ENCODE peak calls at places on chromosomes 7 and 10, in eight cellular contexts. M is natural killer cell, N is thoracic aorta, J is foreskin keratinocyte, I is bronchial epithelial cell, V is mammary epithelial cell, D is prostate gland, U is MCF 10A. Z is an unnamed sample.

GRCh38 chr7:831596-832291 is 532 bp upstream of the SUN1 start:
- DNase-seq in U (peak; percentile 93), D (no peak), N (no peak), J (peak; percentile 96), I (peak; percentile 96), V (peak; percentile 93), M (no peak), Z (no peak)

GRCh38 chr10:73522263-73522662 is 26.4 kb upstream of the PPP3CB start:
- DNase-seq in M (no peak), N (no peak), J (no peak), U (no peak), V (no peak), D (no peak), I (no peak), Z (no peak)

GRCh38 chr10:74165530-74165901 is 14.5 kb downstream of the ADK start:
- DNase-seq in N (no peak), U (no peak), I (peak; percentile 52), M (no peak), D (no peak), J (peak; percentile 37), V (no peak), Z (no peak)

GRCh38 chr10:16644146-16644545 is 122.5 kb upstream of the C1QL3 start:
- DNase-seq in N (no peak), V (peak; percentile 81), I (peak; percentile 97), D (no peak), M (no peak), J (peak; percentile 93), U (peak; percentile 63), Z (no peak)

GRCh38 chr7:101924171-101924570 is 106.7 kb downstream of the CUX1 start:
- DNase-seq in D (no peak), U (peak; percentile 13), I (no peak), J (no peak), V (no peak), M (no peak), N (peak; percentile 68), Z (no peak)

GRCh38 chr10:63614371-63614891 is 93.2 kb downstream of the REEP3 start:
- DNase-seq in V (peak; percentile 66), N (no peak), M (no peak), D (no peak), U (no peak), J (peak; percentile 53), I (no peak), Z (no peak)

GRCh38 chr10:62545667-62546066 is 171.5 kb downstream of the ZNF365 start:
- DNase-seq in I (no peak), M (no peak), U (peak; percentile 57), J (no peak), V (peak; percentile 11), N (no peak), D (no peak), Z (peak; percentile 70)

GRCh38 chr7:154709840-154710520 is 292.9 kb downstream of the PAXIP1 start:
- DNase-seq in N (no peak), V (no peak), J (no peak), U (no peak), I (no peak), D (no peak), M (no peak), Z (no peak)

GRCh38 chr10:5743736-5744135 is 59.1 kb downstream of the TASOR2 start:
- DNase-seq in N (no peak), I (peak; percentile 7), M (no peak), D (no peak), V (no peak), U (no peak), J (no peak), Z (no peak)

GRCh38 chr10:11165591-11166543 is 148.2 kb downstream of the CELF2 start:
- DNase-seq in I (no peak), D (peak; percentile 28), N (no peak), M (peak; percentile 53), V (no peak), J (peak; percentile 39), U (no peak), Z (peak; percentile 73)

GRCh38 chr7:2116903-2117680 is 115.7 kb downstream of the MAD1L1 start:
- DNase-seq in N (no peak), I (no peak), M (no peak), V (peak; percentile 16), J (no peak), D (peak; percentile 53), U (peak; percentile 49), Z (peak; percentile 63)

GRCh38 chr10:31146496-31147219 is 115.0 kb upstream of the ZNF438 start:
- DNase-seq in I (peak; percentile 82), M (no peak), N (no peak), U (peak; percentile 70), D (no peak), V (peak; percentile 72), J (peak; percentile 67), Z (no peak)

GRCh38 chr10:21174670-21175495 is 277.8 kb upstream of the NEBL start:
- DNase-seq in J (peak; percentile 48), N (no peak), I (peak; percentile 51), U (peak; percentile 49), M (no peak), D (peak; percentile 29), V (no peak), Z (no peak)

GRCh38 chr7:48300301-48300700 is 129.0 kb downstream of the ABCA13 start:
- DNase-seq in N (no peak), D (no peak), M (no peak), I (no peak), U (no peak), V (no peak), J (no peak), Z (no peak)

DNA sequence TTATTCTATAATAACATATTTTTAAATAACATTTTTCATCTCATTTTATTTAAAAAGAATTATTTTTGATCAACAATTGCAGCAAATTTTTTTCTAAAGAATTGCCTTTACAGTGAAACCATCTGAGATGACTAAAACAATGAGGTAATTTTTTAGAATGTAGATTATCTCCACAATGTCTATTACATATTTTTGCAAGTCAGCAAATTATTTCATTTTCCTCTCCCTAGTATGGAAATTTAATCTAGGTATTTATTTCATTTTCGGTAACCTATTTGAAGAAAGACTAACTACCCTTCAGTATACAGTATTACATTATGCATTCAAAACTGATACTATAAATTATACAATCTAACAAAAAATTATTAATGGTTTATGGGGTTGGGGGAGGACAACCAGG is 213.2 kb upstream of the SP4 start:
- DNase-seq in J (no peak), D (no peak), M (no peak), I (no peak), N (no peak), U (no peak), V (no peak), Z (no peak)
- TF ChIP-seq CTCF in J (no peak), D (no peak), M (no peak), I (no peak), N (no peak), U (no peak), V (no peak), Z (no peak)

DNA sequence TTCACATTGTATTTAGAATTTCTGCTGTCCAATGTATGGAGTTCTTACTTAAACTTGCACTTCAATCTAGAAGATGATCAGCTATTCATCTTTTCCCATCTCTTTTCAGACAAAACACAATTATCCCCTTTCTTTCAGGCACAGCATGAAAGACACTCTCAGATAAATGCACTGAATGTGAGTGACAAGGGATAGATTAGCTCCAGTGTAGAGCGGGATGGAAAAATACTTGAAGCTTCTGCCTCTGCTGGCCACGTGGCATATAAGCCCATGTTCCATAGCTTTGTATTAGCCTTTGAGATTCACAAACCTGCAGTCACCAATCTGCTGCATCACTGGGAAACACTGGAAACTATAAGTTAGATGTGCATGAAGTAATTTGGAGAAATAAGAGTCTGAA is 162.2 kb upstream of the FAM3C start:
- DNase-seq in N (no peak), V (no peak), D (no peak), J (no peak), U (no peak), I (no peak), M (no peak), Z (no peak)
- TF ChIP-seq CTCF in N (no peak), V (no peak), D (no peak), J (no peak), U (no peak), I (no peak), M (no peak), Z (no peak)

DNA sequence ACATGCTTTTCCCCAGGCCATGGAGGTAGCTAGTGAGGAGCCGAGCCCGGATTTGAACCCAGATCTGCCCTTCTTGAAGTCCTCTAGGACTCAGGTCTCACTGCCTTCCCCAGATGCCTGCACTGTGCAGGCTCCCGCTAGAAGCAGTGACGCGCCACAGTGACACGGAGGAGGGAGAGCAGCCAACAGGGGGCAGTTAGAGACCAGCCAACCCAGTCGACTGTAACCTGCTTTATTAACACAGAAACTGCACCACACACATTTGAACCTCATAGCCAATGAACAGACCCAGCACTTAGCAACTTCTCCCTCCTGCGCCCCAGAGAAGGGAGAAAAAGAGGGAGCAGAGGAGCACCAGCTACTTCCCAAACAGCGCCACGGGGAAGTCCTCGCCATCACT is 27.4 kb downstream of the PILRA start:
- DNase-seq in U (no peak), I (no peak), J (no peak), V (no peak), M (no peak), D (no peak), N (no peak), Z (no peak)
- TF ChIP-seq CTCF in U (no peak), I (no peak), J (peak; percentile 33), V (no peak), M (no peak), D (no peak), N (no peak), Z (no peak)

DNA sequence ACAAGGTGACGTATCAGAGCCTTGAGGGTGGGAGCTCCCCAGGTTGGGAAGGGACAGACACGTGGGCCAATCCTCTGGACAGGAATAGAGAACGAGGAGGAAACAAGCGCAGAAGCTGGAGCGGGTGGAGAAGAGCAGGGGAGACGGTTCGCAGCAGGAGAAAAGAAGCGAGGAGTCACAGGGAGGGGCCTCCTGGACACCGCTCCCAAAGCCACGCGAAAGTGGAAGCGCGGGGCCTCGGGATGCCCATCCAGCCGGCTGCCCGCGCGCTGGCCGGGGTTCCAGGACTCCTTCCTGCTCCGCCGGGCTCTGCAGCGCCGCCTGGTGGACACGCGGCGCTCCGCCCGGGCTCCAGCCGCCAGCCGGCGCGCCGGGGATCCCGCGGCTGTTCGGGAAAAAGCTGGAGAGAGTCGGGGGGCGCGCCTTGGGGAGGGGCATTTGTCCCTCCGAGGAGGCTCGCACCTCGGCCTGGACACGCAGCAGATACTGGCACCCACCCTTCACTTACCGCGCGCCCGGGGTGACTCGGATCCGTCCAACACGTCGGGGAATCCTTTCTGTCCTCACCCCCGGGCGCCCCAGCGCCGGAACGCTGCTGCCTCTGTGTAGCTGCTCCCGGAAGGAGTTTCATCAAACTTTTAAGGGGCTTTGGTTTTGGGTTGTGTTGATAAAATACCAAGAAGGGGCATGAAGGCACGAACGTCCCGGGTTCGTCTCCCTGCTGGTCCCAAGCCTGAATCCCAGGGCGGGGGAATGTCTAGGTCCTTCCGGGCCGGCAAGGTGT is 6.2 kb downstream of the ZNF503 start:
- DNase-seq in U (no peak), D (peak; percentile 32), M (no peak), J (no peak), I (no peak), V (peak; percentile 26), N (no peak), Z (no peak)
- TF ChIP-seq CTCF in U (peak; percentile 78), D (peak; percentile 94), M (peak; percentile 49), J (peak; percentile 80), I (peak; percentile 77), V (peak; percentile 74), N (peak; percentile 89), Z (peak; percentile 97)

DNA sequence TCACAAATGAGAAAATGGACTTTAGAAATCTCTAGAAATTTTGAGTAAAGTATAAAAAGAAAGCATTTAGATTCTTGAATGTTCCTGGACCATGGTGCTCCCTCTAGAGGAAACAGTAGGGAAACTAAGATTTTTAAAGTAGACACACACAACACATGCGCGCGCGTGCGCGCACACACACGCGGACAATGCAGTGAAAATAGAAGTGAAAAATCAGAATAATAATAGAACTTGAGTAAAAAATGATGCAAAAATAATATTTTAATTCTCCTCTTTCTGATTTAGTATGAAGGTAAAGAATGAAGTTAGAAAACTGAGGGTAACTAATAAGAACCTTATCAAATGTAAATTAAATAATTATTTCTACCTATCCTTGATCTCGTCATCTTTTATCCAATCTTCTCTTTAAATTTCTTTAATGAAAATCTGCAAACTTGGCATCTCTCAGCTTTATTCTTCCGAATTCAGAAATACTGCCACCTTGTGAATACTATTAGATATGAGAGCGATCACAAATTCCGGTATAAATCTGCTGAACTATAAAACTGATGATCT is 117.0 kb upstream of the AMPH start:
- DNase-seq in I (peak; percentile 9), U (peak; percentile 31), J (peak; percentile 13), D (no peak), N (no peak), V (no peak), M (no peak), Z (no peak)
- TF ChIP-seq CTCF in I (peak; percentile 34), U (peak; percentile 17), J (peak; percentile 52), D (peak; percentile 14), N (peak; percentile 28), V (peak; percentile 48), M (peak; percentile 6), Z (peak; percentile 42)